ENCODE peak calls at places on chromosomes 12 and 14, in five cellular contexts. N, G, P, S and T are unnamed samples.

GRCh38 chr14:64410084-64410774 is 22.1 kb downstream of the MTHFD1 start:
- DNase-seq in N (no peak), G (no peak), P (no peak), S (no peak), T (no peak)

GRCh38 chr12:7916936-7917335 is 19.1 kb downstream of the SLC2A3 start:
- DNase-seq in N (no peak), G (no peak), P (no peak), S (no peak), T (no peak)

GRCh38 chr12:26090853-26091510 is 33.9 kb downstream of the BHLHE41 start:
- DNase-seq in N (no peak), G (no peak), P (no peak), S (no peak), T (no peak)

GRCh38 chr14:28461379-28461778 is 305.2 kb upstream of the FOXG1 start:
- DNase-seq in N (no peak), G (no peak), P (no peak), S (no peak), T (no peak)

GRCh38 chr14:60490270-60490669 is 4.4 kb upstream of the C14orf39 start:
- DNase-seq in N (no peak), G (no peak), P (no peak), S (no peak), T (no peak)

GRCh38 chr14:80974338-80975078 is 19.1 kb downstream of the TSHR start:
- DNase-seq in N (no peak), G (no peak), P (no peak), S (no peak), T (no peak)

GRCh38 chr12:95997911-95998510 is 1.9 kb upstream of the HAL start:
- DNase-seq in N (no peak), G (no peak), P (no peak), S (no peak), T (no peak)

GRCh38 chr12:84888861-84889260 is 23.7 kb downstream of the SLC6A15 start:
- DNase-seq in N (no peak), G (no peak), P (no peak), S (no peak), T (no peak)

GRCh38 chr14:71594828-71595227 is 337.4 kb upstream of the RGS6 start:
- DNase-seq in N (no peak), G (no peak), P (no peak), S (no peak), T (no peak)

GRCh38 chr12:93573552-93574223 is 1.2 kb downstream of the SOCS2 start:
- DNase-seq in N (no peak), G (peak), P (no peak), S (no peak), T (peak)

GRCh38 chr14:88553886-88554457 is 835 bp downstream of the PTPN21 start:
- DNase-seq in N (no peak), G (no peak), P (no peak), S (no peak), T (no peak)

GRCh38 chr14:81517798-81518398 is 15.8 kb downstream of the SEL1L start:
- DNase-seq in N (no peak), G (no peak), P (no peak), S (no peak), T (peak)

GRCh38 chr14:33480589-33481184 is 470.2 kb downstream of the EGLN3 start:
- DNase-seq in N (no peak), G (no peak), P (no peak), S (no peak), T (no peak)

GRCh38 chr12:110741795-110742717 is 635 bp downstream of the PPP1CC start:
- DNase-seq in N (no peak), G (no peak), P (no peak), S (no peak), T (no peak)

GRCh38 chr14:78412475-78412874 is 242.3 kb downstream of the NRXN3 start:
- DNase-seq in N (no peak), G (no peak), P (no peak), S (no peak), T (no peak)

GRCh38 chr12:49671051-49671765 is 36.0 kb downstream of the FMNL3 start:
- DNase-seq in N (no peak), G (no peak), P (no peak), S (no peak), T (no peak)

GRCh38 chr14:58637391-58638230 is at the start of gene DACT1:
- DNase-seq in N (peak), G (no peak), P (no peak), S (peak), T (peak)

GRCh38 chr12:75754698-75755097 is 243.3 kb upstream of the KRR1 start:
- DNase-seq in N (no peak), G (no peak), P (no peak), S (no peak), T (no peak)

GRCh38 chr14:96398432-96398831 is 6.5 kb downstream of the AK7 start:
- DNase-seq in N (no peak), G (no peak), P (no peak), S (no peak), T (no peak)

GRCh38 chr14:74763803-74764531 is 851 bp downstream of the YLPM1 start:
- DNase-seq in N (no peak), G (no peak), P (no peak), S (no peak), T (no peak)

GRCh38 chr12:45615268-45615667 is 114.2 kb upstream of the ARID2 start:
- DNase-seq in N (no peak), G (no peak), P (no peak), S (no peak), T (no peak)

GRCh38 chr12:32756476-32757158 is 920 bp upstream of the YARS2 start:
- DNase-seq in N (no peak), G (no peak), P (no peak), S (no peak), T (no peak)

GRCh38 chr14:103898711-103899110 is 29.5 kb upstream of the TDRD9 start:
- DNase-seq in N (no peak), G (no peak), P (no peak), S (no peak), T (no peak)

GRCh38 chr12:19575307-19576243 is 136.3 kb downstream of the AEBP2 start:
- DNase-seq in N (no peak), G (no peak), P (peak), S (no peak), T (no peak)

GRCh38 chr12:48157016-48157888 is at the start of gene ASB8:
- DNase-seq in N (peak), G (peak), P (peak), S (peak), T (peak)
- TF ChIP-seq POLR2A in N (peak), G (no peak), P (peak), S (peak), T (peak)

GRCh38 chr12:15882055-15882971 is at the start of gene STRAP:
- DNase-seq in N (peak), G (peak), P (peak), S (peak), T (peak)
- TF ChIP-seq POLR2A in N (peak), G (peak), P (peak), S (peak), T (peak)

GRCh38 chr14:20302042-20302761 is 3.5 kb downstream of the TTC5 start:
- DNase-seq in N (no peak), G (no peak), P (no peak), S (no peak), T (no peak)

GRCh38 chr14:20306079-20306423 is 300 bp upstream of the TTC5 start:
- DNase-seq in N (no peak), G (no peak), P (no peak), S (no peak), T (no peak)

DNA sequence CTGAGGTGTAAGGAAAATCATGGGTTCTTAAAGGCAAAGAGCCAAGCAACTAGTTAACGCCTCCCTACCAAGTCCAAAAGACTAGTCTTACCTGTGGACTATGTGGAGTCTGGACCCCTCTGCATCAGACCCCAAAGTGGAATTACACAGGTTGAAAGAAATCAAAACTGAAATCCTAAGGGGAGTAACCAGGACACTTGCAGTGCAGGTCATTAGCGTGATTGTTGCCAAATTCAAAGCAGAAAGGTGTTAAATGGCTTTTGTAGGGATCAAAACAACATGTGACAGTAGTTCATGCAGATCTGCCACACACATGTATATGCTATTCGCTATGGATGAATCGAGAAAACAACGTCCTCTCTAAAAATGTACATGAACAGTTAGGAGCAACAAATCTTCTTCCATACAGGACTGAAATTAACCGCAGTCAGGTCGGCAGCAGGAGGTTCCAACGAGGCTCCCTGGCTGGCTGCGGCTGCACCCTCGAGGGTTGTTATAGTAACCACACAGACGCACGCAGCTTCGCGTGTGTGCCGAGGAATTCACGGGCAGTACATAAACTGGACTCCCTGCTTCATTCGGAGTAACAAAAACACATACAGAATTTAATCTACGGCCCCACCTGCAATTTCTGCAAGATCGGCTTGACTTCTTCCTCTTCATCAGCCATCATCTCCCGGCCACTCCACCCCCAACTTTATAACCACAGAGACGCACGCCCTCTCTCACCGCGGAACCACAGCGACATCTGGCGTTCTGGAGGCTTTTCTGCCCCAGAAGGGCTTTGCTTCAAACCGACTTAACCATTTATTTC is at the start of gene TTC5:
- DNase-seq in N (peak), G (peak), P (peak), S (peak), T (peak)
- TF ChIP-seq POLR2A in N (peak), G (no peak), P (peak), S (peak), T (no peak)

GRCh38 chr12:51601241-51601640 is 10.2 kb downstream of the SCN8A start:
- DNase-seq in N (no peak), G (no peak), P (no peak), S (no peak), T (no peak)

GRCh38 chr12:51598156-51598555 is 7.1 kb downstream of the SCN8A start:
- DNase-seq in N (no peak), G (no peak), P (no peak), S (no peak), T (no peak)

DNA sequence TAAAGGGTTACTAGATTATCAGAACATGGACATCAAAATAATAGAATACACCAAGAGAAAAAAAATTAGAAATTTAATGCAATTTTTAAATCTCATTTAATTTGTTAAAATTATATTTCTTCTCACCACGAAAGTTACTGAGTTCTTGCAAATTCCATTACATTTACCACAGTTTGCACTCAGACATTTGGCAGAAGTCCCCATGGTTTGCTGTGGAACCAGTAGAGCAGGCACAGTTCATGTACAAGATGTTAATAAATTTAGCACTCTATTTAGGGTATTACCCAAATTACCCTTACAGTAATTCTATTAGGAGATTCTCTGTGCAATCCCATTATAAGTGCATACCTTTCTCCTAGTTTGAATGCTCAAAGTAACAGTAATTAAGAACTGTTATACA is 9.7 kb downstream of the SCN8A start:
- DNase-seq in N (no peak), G (no peak), P (no peak), S (no peak), T (no peak)
- TF ChIP-seq POLR2A in N (no peak), G (no peak), P (no peak), S (no peak), T (no peak)

GRCh38 chr12:124296295-124296915 is 1.5 kb downstream of the RFLNA start:
- DNase-seq in N (no peak), G (no peak), P (no peak), S (no peak), T (no peak)

GRCh38 chr12:124295431-124296058 is 652 bp downstream of the RFLNA start:
- DNase-seq in N (no peak), G (no peak), P (no peak), S (no peak), T (peak)

GRCh38 chr12:124293286-124294003 is 1.4 kb upstream of the RFLNA start:
- DNase-seq in N (no peak), G (no peak), P (no peak), S (no peak), T (no peak)

GRCh38 chr12:124296916-124297351 is 2.0 kb downstream of the RFLNA start:
- DNase-seq in N (no peak), G (no peak), P (no peak), S (no peak), T (peak)

DNA sequence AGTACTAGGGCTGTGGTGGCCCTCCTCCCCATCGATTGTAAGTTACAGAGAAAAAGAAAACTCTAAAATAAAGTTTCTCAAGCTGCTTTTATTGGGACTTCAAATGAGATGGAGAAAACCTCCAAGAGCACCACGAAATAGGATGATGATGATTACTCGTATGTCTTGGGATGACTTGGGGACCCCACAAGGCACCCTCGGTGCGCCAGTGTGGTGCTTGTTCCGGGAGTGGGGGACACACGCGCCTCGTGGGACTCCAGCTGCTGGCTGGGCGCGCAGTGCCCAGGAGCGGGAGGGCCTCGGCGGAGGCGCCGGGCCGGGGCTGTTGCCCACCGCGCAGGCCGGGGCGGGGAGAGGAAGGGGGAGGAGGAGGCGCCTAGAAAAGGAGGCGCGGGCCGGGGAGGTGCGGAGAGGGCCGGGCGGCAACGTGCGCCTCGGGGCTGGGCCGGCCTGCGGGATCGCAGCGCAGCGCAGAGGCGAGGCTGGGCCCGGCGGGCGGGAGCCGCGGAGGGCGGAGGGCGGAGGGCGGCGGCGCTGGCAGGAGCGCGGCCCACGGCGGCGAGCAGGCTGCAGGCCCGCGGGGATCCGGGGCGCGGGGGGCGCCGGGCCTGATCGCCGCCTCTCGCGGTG is at the start of gene RFLNA:
- DNase-seq in N (no peak), G (no peak), P (no peak), S (no peak), T (no peak)
- TF ChIP-seq POLR2A in N (no peak), G (no peak), P (no peak), S (no peak), T (peak)

GRCh38 chr14:68392393-68393085 is 400.3 kb downstream of the ZFP36L1 start:
- DNase-seq in N (no peak), G (no peak), P (no peak), S (no peak), T (no peak)
- TF ChIP-seq POLR2A in N (no peak), G (no peak), P (no peak), S (no peak), T (no peak)

GRCh38 chr12:53324113-53324778 is 2.8 kb upstream of the AAAS start:
- DNase-seq in N (no peak), G (no peak), P (no peak), S (no peak), T (peak)

GRCh38 chr12:53326460-53327185 is 5.2 kb upstream of the AAAS start:
- DNase-seq in N (no peak), G (no peak), P (no peak), S (no peak), T (no peak)

GRCh38 chr12:53327435-53328042 is 6.1 kb upstream of the AAAS start:
- DNase-seq in N (peak), G (no peak), P (no peak), S (no peak), T (no peak)

GRCh38 chr12:53325539-53326061 is 4.2 kb upstream of the AAAS start:
- DNase-seq in N (peak), G (no peak), P (no peak), S (no peak), T (peak)

DNA sequence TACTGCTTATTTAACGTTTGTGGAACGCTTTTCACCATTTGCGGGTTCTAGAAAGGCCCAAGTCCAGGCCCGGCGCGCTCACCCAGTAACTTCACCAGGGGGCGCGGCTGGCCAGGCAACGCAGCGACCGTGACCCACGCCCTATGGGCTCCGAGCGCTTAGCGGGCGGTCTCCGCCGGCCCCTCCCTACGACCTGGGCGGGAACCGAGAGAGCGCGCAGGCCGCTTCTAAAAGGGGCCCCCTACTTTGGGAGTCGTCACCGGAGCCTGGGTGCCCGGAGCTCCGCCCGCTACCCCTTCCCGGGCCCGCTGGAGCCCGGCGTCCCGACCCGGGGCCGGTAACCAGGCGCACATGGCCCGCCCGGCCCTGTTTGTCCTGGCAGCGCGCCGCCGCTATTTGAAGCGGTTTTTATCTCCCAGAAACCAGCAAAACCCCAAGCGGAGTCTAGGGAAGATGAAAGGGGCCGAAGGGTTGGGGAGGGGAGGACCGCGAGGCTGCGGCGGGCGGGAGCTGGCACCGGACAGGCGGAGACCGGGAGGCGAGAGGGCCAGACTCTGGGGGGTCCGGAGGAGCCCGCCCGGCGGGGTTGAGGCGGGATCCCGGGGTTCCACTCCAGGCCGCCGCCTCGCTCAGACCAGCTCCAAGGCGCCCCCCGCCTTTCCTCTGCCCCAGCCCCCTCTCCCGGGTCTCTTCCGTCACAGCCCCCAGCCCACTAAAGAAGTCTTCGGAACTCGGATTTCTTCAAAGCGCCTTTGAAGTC is 3.5 kb upstream of the AAAS start:
- DNase-seq in N (peak), G (peak), P (peak), S (peak), T (peak)
- TF ChIP-seq POLR2A in N (peak), G (peak), P (peak), S (peak), T (peak)

GRCh38 chr12:119681139-119681538 is 13.2 kb downstream of the PRKAB1 start:
- DNase-seq in N (no peak), G (no peak), P (no peak), S (no peak), T (no peak)
- TF ChIP-seq POLR2A in N (no peak), G (no peak), P (no peak), S (no peak), T (peak)